ENCODE peak calls at places on chromosomes 2 and 18, in six cellular contexts. B is cardiac fibroblast, I is body of pancreas, H is GM13976, Q is GM23338, G is pancreas. S is an unnamed sample.

GRCh38 chr2:210387074-210387473 is 72.1 kb upstream of the MYL1 start:
- DNase-seq in H (no peak), B (no peak), G (no peak), I (no peak), Q (no peak), S (no peak)

GRCh38 chr2:177338177-177338721 is 54.3 kb upstream of the AGPS start:
- DNase-seq in I (no peak), B (peak; percentile 70), Q (no peak), H (no peak), G (no peak), S (no peak)

GRCh38 chr2:155010925-155011324 is 312.4 kb downstream of the KCNJ3 start:
- DNase-seq in H (no peak), G (no peak), B (no peak), Q (no peak), I (no peak), S (no peak)

GRCh38 chr18:62977512-62977911 is 262.2 kb downstream of the PHLPP1 start:
- DNase-seq in Q (no peak), G (no peak), H (no peak), B (no peak), I (no peak), S (no peak)

GRCh38 chr18:44803019-44803650 is 122.4 kb downstream of the SETBP1 start:
- DNase-seq in I (peak; percentile 77), Q (peak; percentile 49), G (peak; percentile 52), B (peak; percentile 43), H (no peak), S (no peak)

GRCh38 chr18:25630682-25631081 is 278.7 kb upstream of the ZNF521 start:
- DNase-seq in I (no peak), G (no peak), Q (no peak), B (no peak), H (no peak), S (no peak)

GRCh38 chr2:95278637-95279225 is 4.5 kb downstream of the PROM2 start:
- DNase-seq in H (no peak), I (no peak), B (no peak), G (peak; percentile 20), Q (no peak), S (no peak)

GRCh38 chr2:227655454-227655853 is 11.2 kb upstream of the SCYGR5 start:
- DNase-seq in I (no peak), H (no peak), Q (no peak), G (no peak), B (peak; percentile 91), S (peak; percentile 18)

GRCh38 chr2:96762529-96763253 is 2.0 kb downstream of the CNNM4 start:
- DNase-seq in G (no peak), H (no peak), B (peak; percentile 22), Q (peak; percentile 79), I (no peak), S (no peak)

GRCh38 chr2:96759548-96759947 is 1.2 kb upstream of the CNNM4 start:
- DNase-seq in I (no peak), B (no peak), H (no peak), Q (no peak), G (no peak), S (no peak)

GRCh38 chr2:96758987-96759386 is 1.7 kb upstream of the CNNM4 start:
- DNase-seq in G (no peak), H (no peak), I (no peak), Q (no peak), B (no peak), S (no peak)

GRCh38 chr2:96760986-96761832 is 507 bp downstream of the CNNM4 start:
- DNase-seq in H (no peak), B (peak; percentile 30), I (peak; percentile 55), G (peak; percentile 68), Q (peak; percentile 45), S (no peak)

GRCh38 chr2:96760036-96760985 is at the start of gene CNNM4:
- DNase-seq in B (peak; percentile 95), G (peak; percentile 98), H (peak; percentile 96), Q (peak; percentile 97), I (peak; percentile 97), S (peak; percentile 95)
- TF ChIP-seq CTCF in B (no peak), G (no peak), H (peak; percentile 17), Q (no peak), I (peak; percentile 39), S (peak; percentile 9)

GRCh38 chr2:60674524-60675165 is 81.4 kb upstream of the PAPOLG start:
- DNase-seq in G (peak; percentile 87), H (peak; percentile 89), Q (peak; percentile 91), B (peak; percentile 75), I (peak; percentile 89), S (peak; percentile 88)

GRCh38 chr2:60678551-60678950 is 77.5 kb upstream of the PAPOLG start:
- DNase-seq in B (no peak), I (no peak), H (no peak), Q (no peak), G (peak; percentile 21), S (no peak)

GRCh38 chr2:60676950-60677349 is 79.1 kb upstream of the PAPOLG start:
- DNase-seq in Q (no peak), H (no peak), B (no peak), G (no peak), I (no peak), S (no peak)

GRCh38 chr2:60677376-60677775 is 78.7 kb upstream of the PAPOLG start:
- DNase-seq in B (no peak), Q (no peak), I (peak; percentile 24), H (no peak), G (no peak), S (no peak)

DNA sequence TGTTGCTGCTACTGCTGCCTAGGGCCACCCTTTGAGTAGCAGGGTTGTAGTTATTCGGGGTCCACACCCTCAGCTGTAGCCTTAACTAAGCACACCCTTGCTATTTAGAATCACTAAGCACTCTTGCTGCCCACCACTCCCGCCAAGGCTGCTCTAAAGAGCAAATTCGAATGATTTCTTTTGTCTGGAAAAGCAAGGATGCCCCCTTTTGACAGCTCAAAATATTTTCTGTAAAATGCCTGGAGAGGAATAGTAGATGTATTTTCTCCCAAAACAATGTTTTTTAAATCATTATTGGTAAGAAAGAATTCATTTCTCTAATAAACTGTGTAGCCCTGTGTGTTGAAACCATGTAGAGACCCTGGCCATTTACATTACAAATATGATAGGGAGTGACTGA is 80.8 kb upstream of the PAPOLG start:
- DNase-seq in B (no peak), G (no peak), H (no peak), Q (peak; percentile 12), I (no peak), S (no peak)
- TF ChIP-seq CTCF in B (no peak), G (no peak), H (no peak), Q (peak; percentile 16), I (no peak), S (no peak)

GRCh38 chr2:34907812-34908211 is 1308.7 kb upstream of the FAM98A start:
- DNase-seq in G (no peak), I (no peak), H (no peak), B (no peak), Q (no peak), S (no peak)
- TF ChIP-seq CTCF in G (no peak), I (no peak), H (no peak), B (no peak), Q (peak; percentile 40), S (no peak)

DNA sequence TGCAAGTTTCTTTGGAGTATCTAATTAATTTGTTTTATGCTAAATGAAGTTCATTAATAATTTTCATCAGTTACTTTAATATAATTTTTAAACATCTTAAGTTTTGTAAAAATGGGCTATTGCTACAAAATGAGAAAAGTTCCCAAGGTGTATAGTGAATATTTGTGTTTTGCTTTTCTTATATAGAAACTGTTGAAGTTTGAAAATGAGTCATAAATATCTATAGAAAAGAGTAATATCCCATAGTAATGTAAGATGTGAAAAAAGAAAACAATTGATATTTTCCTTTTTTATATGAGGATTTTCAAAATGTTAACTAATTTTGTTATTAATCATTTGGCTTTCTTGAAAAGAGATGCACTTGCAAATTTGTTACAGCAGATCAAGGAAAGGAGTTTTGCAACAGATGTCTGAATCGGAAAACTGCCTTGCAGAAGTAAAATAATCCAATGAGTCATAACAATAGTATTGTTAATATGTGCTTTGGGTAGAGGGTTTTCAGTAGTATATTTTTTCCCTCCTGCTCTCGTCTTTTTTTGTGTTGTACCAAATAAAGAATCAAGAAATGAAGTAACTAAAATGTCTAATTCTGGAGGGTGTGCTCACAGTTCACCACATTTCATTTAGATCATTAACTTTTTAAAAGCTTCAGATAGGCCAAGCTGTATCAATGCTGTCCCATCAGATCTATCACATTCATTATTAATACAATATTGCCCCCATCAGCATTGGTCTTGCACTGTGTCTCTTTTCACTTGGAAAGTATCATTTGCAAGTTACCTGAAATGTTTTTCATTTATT is 15.5 kb downstream of the DUSP19 start:
- DNase-seq in Q (no peak), H (peak; percentile 40), B (peak; percentile 54), G (no peak), I (no peak), S (peak; percentile 28)
- TF ChIP-seq CTCF in Q (no peak), H (peak; percentile 10), B (no peak), G (no peak), I (peak; percentile 37), S (peak; percentile 43)